ENCODE peak calls at places on chromosome 12, in four cellular contexts. One of them, this sample, is unnamed.

GRCh38 chr12:78181544-78182162 is 351.0 kb downstream of the NAV3 start:
- DNase-seq in MM.1S: peak
- DNase-seq in GM23338: peak
- DNase-seq in hepatocyte: peak
- DNase-seq in this sample: peak

GRCh38 chr12:102965281-102966155 is 8.0 kb downstream of the ASCL1 start:
- DNase-seq in hepatocyte: no peak
- DNase-seq in MM.1S: no peak
- DNase-seq in GM23338: peak
- DNase-seq in this sample: no peak

GRCh38 chr12:124369901-124370378 is 75.0 kb downstream of the RFLNA start:
- DNase-seq in hepatocyte: no peak
- DNase-seq in MM.1S: no peak
- DNase-seq in GM23338: no peak
- DNase-seq in this sample: no peak

GRCh38 chr12:87127272-87127671 is 871.1 kb upstream of the MGAT4C start:
- DNase-seq in GM23338: no peak
- DNase-seq in hepatocyte: no peak
- DNase-seq in MM.1S: no peak
- DNase-seq in this sample: peak

GRCh38 chr12:78916845-78917480 is 52.4 kb downstream of the SYT1 start:
- DNase-seq in GM23338: peak
- DNase-seq in MM.1S: no peak
- DNase-seq in hepatocyte: no peak
- DNase-seq in this sample: peak

GRCh38 chr12:113056631-113057488 is at the start of gene DTX1:
- DNase-seq in MM.1S: no peak
- DNase-seq in hepatocyte: no peak
- DNase-seq in GM23338: peak
- DNase-seq in this sample: peak

GRCh38 chr12:77239617-77240016 is 174.2 kb upstream of the E2F7 start:
- DNase-seq in GM23338: no peak
- DNase-seq in hepatocyte: no peak
- DNase-seq in MM.1S: no peak
- DNase-seq in this sample: no peak

GRCh38 chr12:30853561-30854133 is 72.9 kb upstream of the TSPAN11 start:
- DNase-seq in hepatocyte: no peak
- DNase-seq in MM.1S: no peak
- DNase-seq in GM23338: peak
- DNase-seq in this sample: no peak

GRCh38 chr12:19965196-19966038 is 402.9 kb upstream of the PDE3A start:
- DNase-seq in GM23338: no peak
- DNase-seq in hepatocyte: no peak
- DNase-seq in MM.1S: no peak
- DNase-seq in this sample: no peak

GRCh38 chr12:91551242-91551641 is 368.6 kb upstream of the DCN start:
- DNase-seq in GM23338: no peak
- DNase-seq in hepatocyte: no peak
- DNase-seq in MM.1S: no peak
- DNase-seq in this sample: no peak

GRCh38 chr12:2082321-2082720 is 29.5 kb downstream of the CACNA1C start:
- DNase-seq in MM.1S: no peak
- DNase-seq in hepatocyte: no peak
- DNase-seq in GM23338: peak
- DNase-seq in this sample: no peak

GRCh38 chr12:64733857-64734256 is 25.3 kb downstream of the GNS start:
- DNase-seq in MM.1S: no peak
- DNase-seq in GM23338: no peak
- DNase-seq in hepatocyte: no peak
- DNase-seq in this sample: peak

GRCh38 chr12:74441872-74442271 is 95.8 kb upstream of the ATXN7L3B start:
- DNase-seq in GM23338: peak
- DNase-seq in hepatocyte: no peak
- DNase-seq in MM.1S: no peak
- DNase-seq in this sample: no peak

GRCh38 chr12:4133029-4133428 is 140.5 kb upstream of the CCND2 start:
- DNase-seq in hepatocyte: no peak
- DNase-seq in MM.1S: no peak
- DNase-seq in GM23338: no peak
- DNase-seq in this sample: no peak

GRCh38 chr12:32217354-32218310 is 111.0 kb downstream of the BICD1 start:
- DNase-seq in hepatocyte: no peak
- DNase-seq in GM23338: no peak
- DNase-seq in MM.1S: no peak
- DNase-seq in this sample: peak

DNA sequence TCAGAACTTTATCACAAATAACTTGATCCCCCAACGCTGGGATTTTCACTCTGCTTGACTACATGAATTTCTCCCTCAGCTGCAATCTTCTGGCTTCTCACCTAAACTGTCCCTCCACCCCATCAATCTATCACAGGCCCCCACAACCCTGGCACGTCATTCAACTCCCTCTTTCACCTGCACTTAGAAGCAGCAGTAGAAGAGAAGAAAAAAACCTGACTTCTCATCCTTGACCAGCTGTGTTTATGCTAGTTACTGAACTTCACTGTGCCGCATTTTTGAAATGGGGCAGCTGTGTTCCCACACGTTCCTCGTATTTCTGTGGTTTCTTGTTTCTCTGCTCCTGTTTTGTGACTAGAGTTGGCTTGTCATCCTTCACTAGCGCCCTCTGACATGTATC is 35.0 kb downstream of the ITPR2 start:
- DNase-seq in GM23338: no peak
- DNase-seq in MM.1S: peak
- DNase-seq in hepatocyte: no peak
- DNase-seq in this sample: no peak
- TF ChIP-seq EZH2phosphoT487 in GM23338: no peak
- TF ChIP-seq EZH2phosphoT487 in MM.1S: no peak
- TF ChIP-seq EZH2phosphoT487 in hepatocyte: no peak
- TF ChIP-seq EZH2phosphoT487 in this sample: no peak

DNA sequence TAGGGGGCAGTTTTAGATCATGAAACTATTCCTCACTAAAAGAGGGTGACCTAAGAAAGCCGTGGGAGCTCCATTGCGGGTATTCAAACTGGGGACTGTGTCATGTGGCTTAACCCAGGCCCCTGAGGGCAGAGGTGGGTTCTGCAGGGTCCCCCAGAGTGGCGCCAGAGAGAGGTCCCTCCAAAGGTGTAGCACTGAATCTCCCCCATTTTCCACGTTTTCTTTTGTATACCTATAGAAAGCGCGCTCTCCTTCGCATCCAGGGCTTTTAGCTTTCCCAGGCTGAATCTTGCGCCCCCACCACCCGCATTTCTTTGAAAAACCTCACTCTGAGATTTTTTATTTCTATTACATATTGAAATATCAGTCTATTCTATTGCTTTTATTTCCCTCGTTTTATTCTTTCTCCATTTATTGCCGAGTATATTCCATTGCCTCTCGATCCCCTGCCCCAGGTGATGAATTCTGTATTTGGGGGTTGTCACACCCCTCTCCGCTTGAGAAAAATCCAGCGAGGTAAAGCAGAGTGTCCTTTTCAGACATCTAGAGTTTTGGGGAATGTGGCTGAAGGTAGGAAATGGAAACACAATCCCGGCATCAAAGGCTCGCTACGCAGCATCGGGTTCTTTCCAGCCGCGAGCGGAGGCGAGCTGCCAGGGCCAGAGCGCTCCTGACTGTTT is 895 bp upstream of the HOXC13 start:
- DNase-seq in hepatocyte: no peak
- DNase-seq in GM23338: no peak
- DNase-seq in MM.1S: no peak
- DNase-seq in this sample: no peak
- TF ChIP-seq EZH2 in hepatocyte: peak
- TF ChIP-seq EZH2 in GM23338: peak
- TF ChIP-seq EZH2 in MM.1S: no peak
- TF ChIP-seq EZH2 in this sample: peak

GRCh38 chr12:133107121-133107520 is 23.0 kb downstream of the ZNF891 start:
- DNase-seq in hepatocyte: no peak
- DNase-seq in MM.1S: no peak
- DNase-seq in GM23338: no peak
- DNase-seq in this sample: no peak

GRCh38 chr12:133105620-133106019 is 24.5 kb downstream of the ZNF891 start:
- DNase-seq in GM23338: no peak
- DNase-seq in hepatocyte: no peak
- DNase-seq in MM.1S: no peak
- DNase-seq in this sample: peak

GRCh38 chr12:133108150-133108549 is 21.9 kb downstream of the ZNF891 start:
- DNase-seq in GM23338: no peak
- DNase-seq in MM.1S: no peak
- DNase-seq in hepatocyte: no peak
- DNase-seq in this sample: no peak

DNA sequence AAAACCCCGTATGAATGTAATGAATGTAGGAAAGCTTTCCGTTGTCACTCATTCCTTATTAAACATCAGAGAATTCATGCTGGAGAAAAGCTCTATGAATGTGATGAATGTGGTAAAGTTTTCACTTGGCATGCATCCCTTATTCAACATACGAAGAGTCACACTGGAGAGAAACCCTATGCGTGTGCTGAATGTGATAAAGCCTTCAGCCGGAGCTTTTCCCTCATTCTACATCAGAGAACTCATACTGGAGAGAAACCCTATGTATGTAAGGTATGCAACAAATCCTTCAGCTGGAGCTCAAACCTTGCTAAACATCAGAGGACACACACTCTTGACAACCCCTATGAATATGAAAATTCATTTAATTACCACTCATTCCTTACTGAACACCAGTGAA is 23.8 kb downstream of the ZNF891 start:
- DNase-seq in GM23338: peak
- DNase-seq in MM.1S: no peak
- DNase-seq in hepatocyte: no peak
- DNase-seq in this sample: peak
- H3K4me3 ChIP-seq in GM23338: peak
- H3K4me3 ChIP-seq in MM.1S: no peak
- H3K4me3 ChIP-seq in hepatocyte: no peak
- H3K4me3 ChIP-seq in this sample: no peak

GRCh38 chr12:117098071-117098360 is 1.2 kb downstream of the TESC start:
- DNase-seq in hepatocyte: no peak
- DNase-seq in MM.1S: no peak
- DNase-seq in GM23338: no peak
- DNase-seq in this sample: no peak

GRCh38 chr12:117100251-117100650 is 1.0 kb upstream of the TESC start:
- DNase-seq in GM23338: peak
- DNase-seq in hepatocyte: peak
- DNase-seq in MM.1S: no peak
- DNase-seq in this sample: peak

GRCh38 chr12:117096643-117097042 is 2.6 kb downstream of the TESC start:
- DNase-seq in MM.1S: no peak
- DNase-seq in hepatocyte: no peak
- DNase-seq in GM23338: no peak
- DNase-seq in this sample: no peak

GRCh38 chr12:117097159-117097558 is 2.1 kb downstream of the TESC start:
- DNase-seq in GM23338: no peak
- DNase-seq in MM.1S: no peak
- DNase-seq in hepatocyte: no peak
- DNase-seq in this sample: no peak

GRCh38 chr12:117098361-117099217 is 627 bp downstream of the TESC start:
- DNase-seq in hepatocyte: no peak
- DNase-seq in MM.1S: no peak
- DNase-seq in GM23338: peak
- DNase-seq in this sample: no peak
- TF ChIP-seq EZH2phosphoT487 in hepatocyte: peak
- TF ChIP-seq EZH2phosphoT487 in MM.1S: no peak
- TF ChIP-seq EZH2phosphoT487 in GM23338: no peak
- TF ChIP-seq EZH2phosphoT487 in this sample: peak

DNA sequence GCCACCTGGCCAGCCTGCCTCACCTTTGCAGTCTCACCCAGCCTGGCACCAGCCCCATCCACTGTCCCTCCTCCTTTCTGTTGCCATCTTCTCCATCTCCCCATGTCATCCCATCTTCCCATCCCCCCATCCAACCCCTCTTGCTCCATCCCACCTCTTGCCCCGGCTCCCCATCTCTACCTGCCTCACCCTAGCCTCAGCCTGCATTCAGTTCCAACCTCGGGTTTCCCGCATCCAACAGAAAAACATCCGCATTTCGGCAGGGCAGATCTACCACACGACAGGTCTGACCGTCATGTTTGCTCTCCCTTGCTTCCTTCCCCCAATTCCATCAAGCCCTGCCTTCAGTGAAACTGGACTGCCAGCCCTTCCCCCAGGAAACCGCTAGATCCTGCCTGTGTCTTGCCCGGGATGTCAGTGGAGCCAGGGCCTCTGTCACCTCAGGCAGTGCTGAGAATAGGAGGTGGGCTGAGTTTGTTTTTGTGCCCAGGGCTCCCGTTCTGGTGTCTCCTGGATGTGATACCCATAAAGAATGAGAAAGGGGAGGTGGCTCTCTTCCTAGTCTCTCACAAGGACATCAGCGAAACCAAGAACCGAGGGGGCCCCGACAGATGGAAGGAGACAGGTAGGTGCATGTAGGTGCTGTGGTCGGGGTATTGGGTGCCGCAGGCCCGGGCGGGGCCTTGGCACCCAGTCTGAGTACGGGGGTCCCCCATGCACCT is 2.5 kb downstream of the KCNH3 start:
- DNase-seq in hepatocyte: no peak
- DNase-seq in GM23338: no peak
- DNase-seq in MM.1S: no peak
- DNase-seq in this sample: no peak
- TF ChIP-seq EZH2 in hepatocyte: no peak
- TF ChIP-seq EZH2 in GM23338: peak
- TF ChIP-seq EZH2 in MM.1S: no peak
- TF ChIP-seq EZH2 in this sample: no peak

DNA sequence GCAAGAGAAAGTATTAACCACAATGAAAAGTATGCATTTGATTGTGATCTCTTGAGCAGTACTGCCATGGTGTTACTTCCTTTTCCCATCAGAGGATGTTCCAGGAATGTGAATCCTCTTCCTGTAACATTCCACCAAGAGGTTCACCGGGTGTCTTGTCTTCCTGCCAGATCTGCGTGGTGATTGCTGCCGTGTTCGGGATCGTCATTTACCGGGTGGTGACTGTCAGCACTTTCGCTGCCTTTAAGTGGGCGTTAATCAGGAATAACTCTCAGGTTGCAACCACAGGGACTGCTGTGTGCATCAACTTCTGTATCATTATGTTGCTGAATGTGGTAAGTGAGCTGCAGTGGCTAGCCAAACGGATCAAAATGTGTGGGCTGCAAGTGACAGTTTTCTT is 123.5 kb downstream of the SLC5A8 start:
- DNase-seq in hepatocyte: no peak
- DNase-seq in GM23338: peak
- DNase-seq in MM.1S: no peak
- DNase-seq in this sample: peak
- H3K4me3 ChIP-seq in hepatocyte: no peak
- H3K4me3 ChIP-seq in GM23338: no peak
- H3K4me3 ChIP-seq in MM.1S: no peak
- H3K4me3 ChIP-seq in this sample: peak

GRCh38 chr12:108140501-108140900 is 11.4 kb downstream of the WSCD2 start:
- DNase-seq in MM.1S: no peak
- DNase-seq in GM23338: no peak
- DNase-seq in hepatocyte: no peak
- DNase-seq in this sample: no peak
- TF ChIP-seq EZH2phosphoT487 in MM.1S: no peak
- TF ChIP-seq EZH2phosphoT487 in GM23338: no peak
- TF ChIP-seq EZH2phosphoT487 in hepatocyte: no peak
- TF ChIP-seq EZH2phosphoT487 in this sample: no peak

GRCh38 chr12:50050410-50051280 is 6.8 kb upstream of the ASIC1 start:
- DNase-seq in GM23338: peak
- DNase-seq in MM.1S: no peak
- DNase-seq in hepatocyte: peak
- DNase-seq in this sample: peak
- TF ChIP-seq EZH2 in GM23338: no peak
- TF ChIP-seq EZH2 in MM.1S: no peak
- TF ChIP-seq EZH2 in hepatocyte: no peak
- TF ChIP-seq EZH2 in this sample: no peak

GRCh38 chr12:48349471-48349870 is 1.2 kb downstream of the ZNF641 start:
- DNase-seq in MM.1S: no peak
- DNase-seq in GM23338: no peak
- DNase-seq in hepatocyte: no peak
- DNase-seq in this sample: peak
- H3K4me3 ChIP-seq in MM.1S: no peak
- H3K4me3 ChIP-seq in GM23338: peak
- H3K4me3 ChIP-seq in hepatocyte: no peak
- H3K4me3 ChIP-seq in this sample: peak

This sample was measured in GM23248.